ENCODE peak calls at places on chromosome 22, in five cellular contexts. W is neuronal stem cell, F is mesenchymal stem cell, D is H1, M is trophoblast cell. A is an unnamed sample.

GRCh38 chr22:23109441-23109978 is 32.3 kb downstream of the RSPH14 start:
- DNase-seq in D (no peak), F (no peak), M (no peak), W (no peak), A (no peak)

GRCh38 chr22:33470456-33470855 is 412.3 kb upstream of the SYN3 start:
- DNase-seq in W (no peak), F (no peak), D (no peak), M (no peak), A (no peak)

GRCh38 chr22:27663031-27663367 is 138.6 kb downstream of the MN1 start:
- DNase-seq in D (no peak), W (no peak), M (no peak), F (no peak), A (no peak)

GRCh38 chr22:40020956-40021355 is 26.2 kb downstream of the FAM83F start:
- DNase-seq in M (no peak), D (no peak), F (no peak), W (no peak), A (no peak)

GRCh38 chr22:38706101-38706884 is 549 bp downstream of the GTPBP1 start:
- DNase-seq in D (peak), W (no peak), F (peak), M (no peak), A (no peak)

GRCh38 chr22:17982572-17983141 is 41.7 kb downstream of the MICAL3 start:
- DNase-seq in W (no peak), D (no peak), M (no peak), F (no peak), A (no peak)

GRCh38 chr22:42947211-42947990 is 67.5 kb downstream of the PACSIN2 start:
- DNase-seq in F (peak), M (no peak), D (no peak), W (peak), A (peak)

GRCh38 chr22:50516891-50517290 is 8.5 kb downstream of the SCO2 start:
- DNase-seq in W (no peak), F (no peak), D (no peak), M (no peak), A (no peak)

GRCh38 chr22:32904044-32904443 is 102.5 kb downstream of the TIMP3 start:
- DNase-seq in W (peak), M (peak), F (peak), D (no peak), A (peak)

GRCh38 chr22:47199261-47199948 is 437.0 kb downstream of the TBC1D22A start:
- DNase-seq in M (no peak), D (peak), W (no peak), F (no peak), A (peak)

GRCh38 chr22:22936190-22936914 is 48.7 kb downstream of the IGLL5 start:
- DNase-seq in D (no peak), F (no peak), M (no peak), W (no peak), A (no peak)

GRCh38 chr22:21850660-21851059 is 16.8 kb downstream of the MAPK1 start:
- DNase-seq in M (no peak), W (no peak), F (no peak), D (no peak), A (no peak)

DNA sequence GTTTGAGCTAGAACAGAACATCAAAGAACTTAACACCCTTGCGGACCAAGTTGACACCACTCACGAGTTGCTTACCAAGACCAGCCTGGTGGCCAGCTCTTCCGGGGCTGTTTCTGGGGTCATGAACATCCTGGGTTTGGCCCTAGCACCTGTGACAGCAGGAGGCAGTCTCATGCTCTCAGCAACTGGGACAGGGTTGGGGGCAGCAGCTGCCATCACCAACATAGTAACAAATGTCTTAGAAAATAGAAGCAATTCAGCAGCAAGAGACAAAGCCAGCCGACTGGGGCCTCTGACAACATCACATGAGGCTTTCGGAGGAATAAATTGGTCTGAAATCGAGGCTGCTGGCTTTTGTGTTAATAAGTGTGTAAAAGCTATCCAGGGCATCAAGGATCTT is 8.7 kb downstream of the APOL5 start:
- DNase-seq in F (no peak), W (no peak), D (no peak), M (no peak), A (no peak)
- H2BK12ac ChIP-seq in F (no peak), W (no peak), D (no peak), M (no peak), A (no peak)

DNA sequence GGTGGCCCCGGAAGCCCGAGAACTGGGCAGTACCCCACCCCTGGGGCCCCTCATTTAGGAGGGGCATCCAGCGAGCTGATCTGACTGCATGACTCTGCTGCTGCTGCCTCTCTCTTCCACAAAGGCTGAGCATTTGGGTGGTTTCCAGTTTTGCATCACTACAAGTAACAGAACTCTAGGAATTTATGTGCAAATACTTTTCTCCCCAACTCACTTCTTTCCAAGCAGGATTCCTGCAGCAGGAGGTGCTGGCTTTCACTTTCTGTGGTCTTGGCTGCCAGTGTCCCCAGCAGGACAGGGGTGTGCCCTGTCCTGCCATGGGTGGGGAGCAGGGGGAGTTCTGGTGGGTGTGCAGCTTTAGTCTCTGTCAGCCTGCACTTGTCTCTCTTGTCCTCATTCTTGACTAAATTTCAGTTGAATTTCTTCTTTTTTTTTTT is 21.2 kb downstream of the UPB1 start:
- DNase-seq in F (peak), M (peak), W (no peak), D (no peak), A (peak)
- H2BK12ac ChIP-seq in F (no peak), M (no peak), W (no peak), D (no peak), A (no peak)

DNA sequence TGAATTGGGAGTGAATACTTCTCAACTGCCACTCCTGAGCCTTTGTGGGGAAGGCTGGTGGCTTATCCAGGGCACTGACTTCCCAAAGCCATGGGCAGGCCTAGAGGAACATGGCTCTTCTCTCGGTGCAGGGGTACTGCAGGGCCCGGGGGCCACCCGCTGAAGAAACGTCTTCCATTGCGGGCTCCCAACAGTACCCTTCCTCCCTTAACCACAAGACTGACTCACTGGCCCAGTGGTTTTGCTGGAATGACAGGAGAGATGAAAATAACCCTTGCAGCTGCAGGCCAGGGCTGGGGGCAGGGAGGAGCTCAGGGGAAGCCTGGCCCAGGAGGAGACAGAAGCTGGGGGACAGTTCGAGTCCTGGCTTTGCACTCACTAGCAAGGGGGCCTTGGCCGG is 13.5 kb downstream of the TXN2 start:
- DNase-seq in M (peak), W (no peak), D (no peak), F (peak), A (no peak)
- H2BK12ac ChIP-seq in M (peak), W (no peak), D (no peak), F (peak), A (no peak)

DNA sequence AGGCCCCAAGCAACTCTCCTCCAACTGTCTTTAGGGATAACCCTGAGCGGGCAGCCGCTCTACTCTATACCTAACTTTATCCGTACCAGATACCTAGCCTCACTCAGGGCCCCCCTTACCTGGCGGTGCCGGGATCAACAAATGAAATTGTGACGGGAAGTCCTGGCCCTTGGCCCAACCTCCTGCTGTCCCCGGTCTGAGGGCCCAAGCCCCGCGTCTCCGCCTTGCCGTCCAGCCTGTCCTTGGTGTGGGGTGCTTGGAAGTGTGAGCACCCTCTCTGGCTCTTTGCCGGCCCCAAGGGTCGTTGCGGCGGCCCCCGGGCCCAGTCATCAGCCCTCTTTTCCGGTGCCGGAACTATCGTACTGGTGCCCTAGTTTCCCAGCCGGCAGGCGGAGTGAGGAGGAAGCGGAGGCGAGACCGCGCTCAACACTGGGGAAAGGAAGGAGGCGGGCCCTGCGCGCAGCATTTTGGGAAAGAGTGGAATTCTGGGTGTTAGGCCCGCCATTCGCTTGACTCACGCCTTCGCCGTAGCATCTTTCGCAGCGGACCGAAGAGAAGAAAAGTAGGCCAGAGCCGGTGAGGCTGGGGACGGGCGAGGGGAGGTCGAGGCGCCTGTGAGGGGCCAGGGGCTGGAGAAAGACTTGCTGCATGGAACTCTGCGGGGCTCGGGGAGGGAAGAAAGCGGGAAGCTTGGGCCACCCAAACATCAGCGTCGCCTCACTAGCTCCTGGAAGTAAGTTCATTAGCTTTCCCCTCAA is at the start of gene SNRPD3:
- DNase-seq in D (peak), W (peak), F (peak), M (peak), A (peak)
- H2BK12ac ChIP-seq in D (peak), W (no peak), F (peak), M (peak), A (no peak)

GRCh38 chr22:29385305-29385704 is 3.1 kb downstream of the AP1B1 start:
- DNase-seq in D (no peak), F (no peak), W (no peak), M (peak), A (no peak)

GRCh38 chr22:29382575-29383328 is 5.6 kb downstream of the AP1B1 start:
- DNase-seq in M (no peak), D (no peak), F (no peak), W (no peak), A (no peak)

GRCh38 chr22:29380856-29381255 is 7.5 kb downstream of the AP1B1 start:
- DNase-seq in F (no peak), M (no peak), W (no peak), D (no peak), A (no peak)

GRCh38 chr22:29385748-29386147 is 2.6 kb downstream of the AP1B1 start:
- DNase-seq in M (no peak), W (no peak), D (no peak), F (no peak), A (no peak)

GRCh38 chr22:29383740-29384139 is 4.6 kb downstream of the AP1B1 start:
- DNase-seq in M (no peak), D (no peak), W (no peak), F (no peak), A (no peak)
- H2BK12ac ChIP-seq in M (no peak), D (no peak), W (no peak), F (no peak), A (no peak)

DNA sequence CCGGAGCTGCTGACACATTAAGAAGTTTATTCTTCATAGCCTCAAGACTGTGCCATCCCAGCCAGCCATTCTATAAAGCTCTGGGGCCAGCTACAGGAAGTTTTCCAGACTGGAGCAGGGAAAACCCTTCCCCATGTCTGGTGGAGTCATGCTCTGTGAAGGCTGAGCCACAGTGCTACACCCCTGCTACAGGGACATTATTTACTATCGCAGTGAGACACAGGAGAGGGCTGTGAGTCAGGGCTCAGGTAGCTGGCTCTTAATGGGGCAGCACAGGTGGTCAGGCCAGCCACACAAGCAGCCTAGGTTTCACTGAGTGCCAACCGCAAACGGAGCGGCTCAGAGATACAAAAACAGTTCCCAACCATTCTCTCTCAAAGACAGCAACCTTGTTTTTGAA is 12.1 kb downstream of the HPS4 start:
- DNase-seq in W (no peak), F (peak), D (no peak), M (peak), A (no peak)
- H2BK12ac ChIP-seq in W (no peak), F (no peak), D (no peak), M (no peak), A (no peak)

GRCh38 chr22:35348703-35349102 is 32.2 kb upstream of the HMOX1 start:
- DNase-seq in D (no peak), W (no peak), M (no peak), F (no peak), A (no peak)

GRCh38 chr22:35347462-35347861 is 33.4 kb upstream of the HMOX1 start:
- DNase-seq in D (no peak), M (no peak), W (no peak), F (no peak), A (no peak)

GRCh38 chr22:35346596-35347220 is 34.2 kb upstream of the HMOX1 start:
- DNase-seq in M (no peak), W (no peak), D (no peak), F (no peak), A (no peak)

GRCh38 chr22:35349368-35349703 is 31.6 kb upstream of the HMOX1 start:
- DNase-seq in M (no peak), F (no peak), W (no peak), D (no peak), A (no peak)

DNA sequence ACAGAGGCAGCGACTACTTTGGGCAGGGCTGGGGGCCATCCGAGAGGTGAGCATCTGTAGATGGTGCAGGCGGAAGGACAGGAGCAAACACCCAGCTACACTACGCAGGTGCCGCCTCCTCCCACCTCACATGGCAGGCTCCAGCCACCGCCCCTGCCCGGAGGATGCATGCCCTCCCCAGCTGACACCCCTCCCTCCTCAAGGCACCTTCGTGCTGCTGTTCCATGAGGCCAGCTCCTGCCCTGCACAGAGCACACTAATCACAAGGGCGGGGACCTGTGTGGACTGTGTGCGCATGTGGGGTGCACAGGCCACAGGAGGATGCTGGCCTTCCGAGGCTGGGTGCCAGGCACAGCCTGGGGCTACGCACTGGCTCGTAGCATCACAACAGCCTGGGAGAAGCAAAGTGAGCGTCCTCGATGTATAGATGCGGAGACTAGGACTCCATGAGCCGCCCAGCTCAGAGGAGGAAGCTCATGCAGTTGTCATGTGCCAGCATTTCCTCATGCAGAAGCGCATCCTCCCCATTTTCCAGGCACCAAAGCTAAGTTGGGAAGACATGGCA is 32.8 kb upstream of the HMOX1 start:
- DNase-seq in D (no peak), W (no peak), F (no peak), M (no peak), A (no peak)
- H2BK12ac ChIP-seq in D (no peak), W (peak), F (no peak), M (no peak), A (no peak)

GRCh38 chr22:19758896-19759458 is 1.6 kb upstream of the TBX1 start:
- DNase-seq in F (no peak), W (no peak), M (no peak), D (no peak), A (no peak)
- H2BK12ac ChIP-seq in F (no peak), W (peak), M (no peak), D (no peak), A (no peak)

DNA sequence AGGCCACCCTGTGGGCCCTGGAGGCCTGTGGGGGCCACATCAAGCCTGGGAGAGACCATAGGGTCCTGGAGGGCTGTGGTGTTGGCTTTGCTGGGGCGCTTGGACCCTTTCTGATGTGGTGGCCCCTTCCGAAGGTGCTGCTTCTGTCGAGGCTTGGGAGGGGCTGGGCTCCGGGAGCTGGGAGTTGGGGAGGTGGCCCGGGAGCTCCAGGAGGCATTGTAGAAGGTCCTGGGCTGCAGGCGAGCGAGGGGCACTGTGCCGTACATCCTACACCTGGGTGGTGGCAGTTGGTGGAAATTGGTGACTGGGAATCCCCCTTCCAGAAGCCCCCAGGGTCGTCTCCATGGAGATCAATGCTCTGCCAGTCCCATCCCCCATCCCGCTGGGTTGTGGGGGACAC is 2.6 kb downstream of the PLA2G3 start:
- DNase-seq in W (no peak), F (no peak), D (no peak), M (no peak), A (no peak)
- H2BK12ac ChIP-seq in W (no peak), F (no peak), D (no peak), M (no peak), A (no peak)